ENCODE peak calls at places on chromosomes 13 and 19, in five cellular contexts. B, R, L, A and Q are unnamed samples.

GRCh38 chr13:110109910-110110309 is 197.0 kb downstream of the COL4A1 start:
- DNase-seq in B (peak; percentile 90), R (no peak), L (peak; percentile 80), A (peak; percentile 93), Q (peak; percentile 97)

GRCh38 chr13:42041017-42041683 is 7.3 kb upstream of the DGKH start:
- DNase-seq in B (peak; percentile 41), R (no peak), L (peak; percentile 68), A (peak; percentile 48), Q (peak; percentile 61)

GRCh38 chr13:114146629-114147028 is 14.2 kb upstream of the RASA3 start:
- DNase-seq in B (no peak), R (no peak), L (peak; percentile 90), A (no peak), Q (no peak)

GRCh38 chr13:46295531-46296464 is 84.1 kb downstream of the LRRC63 start:
- DNase-seq in B (peak; percentile 29), R (peak; percentile 99), L (no peak), A (peak; percentile 96), Q (peak; percentile 53)

GRCh38 chr19:4970558-4971423 is 1.9 kb downstream of the KDM4B start:
- DNase-seq in B (no peak), R (no peak), L (peak; percentile 73), A (no peak), Q (no peak)

GRCh38 chr13:44755872-44756271 is 179.7 kb upstream of the TSC22D1 start:
- DNase-seq in B (no peak), R (no peak), L (no peak), A (peak; percentile 86), Q (no peak)

GRCh38 chr19:39297931-39298634 is 1.9 kb downstream of the IFNL1 start:
- DNase-seq in B (no peak), R (no peak), L (no peak), A (no peak), Q (no peak)

GRCh38 chr13:50636007-50636704 is 207.3 kb downstream of the DLEU7 start:
- DNase-seq in B (no peak), R (no peak), L (peak; percentile 80), A (no peak), Q (no peak)

GRCh38 chr13:113918981-113919646 is 54.8 kb downstream of the C13orf46 start:
- DNase-seq in B (no peak), R (no peak), L (no peak), A (no peak), Q (no peak)

DNA sequence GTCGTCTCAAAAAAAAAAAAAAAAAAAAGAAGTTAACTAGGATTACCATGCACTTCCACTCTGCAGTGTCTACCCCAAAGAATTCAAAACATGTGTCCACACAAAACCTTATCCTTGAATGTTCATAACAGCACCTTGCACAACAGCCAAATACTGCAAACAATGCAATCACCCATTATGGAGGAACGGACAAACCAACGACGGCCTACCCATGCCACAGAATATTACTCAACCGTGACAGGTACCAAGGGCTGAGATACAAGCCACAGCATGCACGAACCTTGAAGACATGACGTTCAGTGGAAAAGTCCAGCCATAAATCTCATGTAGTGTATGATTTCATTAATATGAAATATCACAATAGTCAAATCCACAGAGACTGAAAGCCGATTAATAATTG is 3.0 kb upstream of the SHISA7 start:
- DNase-seq in B (no peak), R (no peak), L (no peak), A (no peak), Q (no peak)
- H3K27me3 ChIP-seq in B (no peaks in the 10 kb centered on the region), R (peaks cover 32% of the 10 kb centered on the region), L (peaks cover 89% of the 10 kb centered on the region), A (peaks cover 42% of the 10 kb centered on the region), Q (peaks cover 53% of the 10 kb centered on the region)

GRCh38 chr19:30119180-30119920 is 177.3 kb downstream of the URI1 start:
- DNase-seq in B (no peak), R (no peak), L (no peak), A (no peak), Q (no peak)
- H3K27me3 ChIP-seq in B (no peaks in the 10 kb centered on the region), R (no peaks in the 10 kb centered on the region), L (no peaks in the 10 kb centered on the region), A (no peaks in the 10 kb centered on the region), Q (no peaks in the 10 kb centered on the region)

GRCh38 chr13:28048768-28049167 is 51.6 kb downstream of the FLT3 start:
- DNase-seq in B (no peak), R (no peak), L (no peak), A (no peak), Q (no peak)
- H3K27me3 ChIP-seq in B (no peaks in the 10 kb centered on the region), R (no peaks in the 10 kb centered on the region), L (no peaks in the 10 kb centered on the region), A (peaks cover 2% of the 10 kb centered on the region), Q (peaks cover 15% of the 10 kb centered on the region)

GRCh38 chr19:13282486-13283065 is 132.4 kb downstream of the IER2 start:
- DNase-seq in B (no peak), R (no peak), L (no peak), A (no peak), Q (no peak)
- H3K27me3 ChIP-seq in B (no peaks in the 10 kb centered on the region), R (no peaks in the 10 kb centered on the region), L (no peaks in the 10 kb centered on the region), A (peaks cover 6% of the 10 kb centered on the region), Q (no peaks in the 10 kb centered on the region)

GRCh38 chr19:11418166-11418517 is 972 bp downstream of the RGL3 start:
- DNase-seq in B (no peak), R (no peak), L (no peak), A (no peak), Q (no peak)
- H3K27me3 ChIP-seq in B (no peaks in the 10 kb centered on the region), R (peaks cover 1% of the 10 kb centered on the region), L (peaks cover 54% of the 10 kb centered on the region), A (peaks cover 47% of the 10 kb centered on the region), Q (peaks cover 55% of the 10 kb centered on the region)

DNA sequence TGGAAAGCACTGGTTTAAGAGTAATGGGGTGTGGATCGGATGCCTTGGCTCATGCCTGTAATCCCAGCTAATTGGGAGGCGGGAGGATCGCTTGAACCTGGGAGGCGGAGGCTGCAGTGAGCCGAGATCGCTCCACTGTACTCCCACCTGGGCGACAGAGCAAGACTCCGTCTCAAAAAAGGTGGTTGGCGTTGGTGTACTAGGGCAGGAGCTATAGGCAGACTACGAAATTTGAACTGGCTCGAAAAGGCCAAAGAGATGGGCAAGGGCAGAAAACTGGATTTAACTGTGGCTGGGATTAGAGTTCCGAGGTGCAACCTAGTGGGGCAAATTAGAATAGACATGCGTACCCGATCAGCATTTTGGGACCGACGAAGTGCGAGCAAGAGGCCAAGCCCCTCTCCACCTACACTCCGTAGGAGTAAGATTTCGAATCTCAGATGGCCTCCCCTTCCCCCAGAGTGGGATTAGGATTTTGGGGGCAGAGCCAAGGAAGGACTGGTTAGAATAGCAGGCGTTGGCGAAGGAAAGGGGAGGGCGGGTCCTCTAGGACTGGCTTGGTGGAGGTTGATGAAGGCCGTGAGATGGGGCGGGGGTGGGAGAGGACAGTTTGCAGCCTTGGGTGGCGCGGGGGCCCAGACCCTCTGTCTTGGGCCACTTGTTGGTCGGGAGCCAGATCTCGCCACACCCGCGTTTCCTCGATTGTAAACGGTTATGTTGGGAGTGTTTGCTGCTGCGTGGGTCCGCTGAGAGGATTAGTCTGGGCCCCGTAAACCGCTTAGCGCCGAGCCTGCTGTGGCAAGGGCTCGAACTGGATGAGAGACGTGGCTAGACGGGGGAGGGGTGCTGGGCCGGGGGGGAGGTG is 2.0 kb upstream of the INAFM1 start:
- DNase-seq in B (peak; percentile 63), R (no peak), L (peak; percentile 75), A (peak; percentile 10), Q (no peak)
- H3K27me3 ChIP-seq in B (no peaks in the 10 kb centered on the region), R (no peaks in the 10 kb centered on the region), L (peaks cover 11% of the 10 kb centered on the region), A (no peaks in the 10 kb centered on the region), Q (no peaks in the 10 kb centered on the region)

GRCh38 chr19:51441410-51442390 is 16.6 kb downstream of the SIGLEC8 start:
- DNase-seq in B (no peak), R (no peak), L (no peak), A (no peak), Q (no peak)

GRCh38 chr19:51440052-51440451 is 18.2 kb downstream of the SIGLEC8 start:
- DNase-seq in B (no peak), R (no peak), L (no peak), A (no peak), Q (no peak)

GRCh38 chr19:51440846-51441409 is 17.3 kb downstream of the SIGLEC8 start:
- DNase-seq in B (no peak), R (no peak), L (no peak), A (no peak), Q (no peak)

GRCh38 chr19:51433092-51433491 is 15.7 kb upstream of the SIGLEC10 start:
- DNase-seq in B (no peak), R (no peak), L (no peak), A (no peak), Q (no peak)

GRCh38 chr19:51439021-51439465 is 19.2 kb downstream of the SIGLEC8 start:
- DNase-seq in B (no peak), R (no peak), L (peak; percentile 65), A (no peak), Q (no peak)
- H3K27me3 ChIP-seq in B (no peaks in the 10 kb centered on the region), R (no peaks in the 10 kb centered on the region), L (no peaks in the 10 kb centered on the region), A (no peaks in the 10 kb centered on the region), Q (peaks cover 37% of the 10 kb centered on the region)

GRCh38 chr19:49441210-49441959 is at the start of gene SLC17A7:
- DNase-seq in B (peak; percentile 59), R (no peak), L (peak; percentile 98), A (no peak), Q (no peak)

GRCh38 chr19:49439841-49440240 is 1.5 kb downstream of the SLC17A7 start:
- DNase-seq in B (no peak), R (no peak), L (no peak), A (no peak), Q (no peak)

GRCh38 chr19:49442354-49442753 is 1.0 kb upstream of the SLC17A7 start:
- DNase-seq in B (peak; percentile 73), R (no peak), L (peak; percentile 81), A (no peak), Q (peak; percentile 36)

GRCh38 chr19:49441960-49442350 is 628 bp upstream of the SLC17A7 start:
- DNase-seq in B (no peak), R (no peak), L (no peak), A (no peak), Q (no peak)

DNA sequence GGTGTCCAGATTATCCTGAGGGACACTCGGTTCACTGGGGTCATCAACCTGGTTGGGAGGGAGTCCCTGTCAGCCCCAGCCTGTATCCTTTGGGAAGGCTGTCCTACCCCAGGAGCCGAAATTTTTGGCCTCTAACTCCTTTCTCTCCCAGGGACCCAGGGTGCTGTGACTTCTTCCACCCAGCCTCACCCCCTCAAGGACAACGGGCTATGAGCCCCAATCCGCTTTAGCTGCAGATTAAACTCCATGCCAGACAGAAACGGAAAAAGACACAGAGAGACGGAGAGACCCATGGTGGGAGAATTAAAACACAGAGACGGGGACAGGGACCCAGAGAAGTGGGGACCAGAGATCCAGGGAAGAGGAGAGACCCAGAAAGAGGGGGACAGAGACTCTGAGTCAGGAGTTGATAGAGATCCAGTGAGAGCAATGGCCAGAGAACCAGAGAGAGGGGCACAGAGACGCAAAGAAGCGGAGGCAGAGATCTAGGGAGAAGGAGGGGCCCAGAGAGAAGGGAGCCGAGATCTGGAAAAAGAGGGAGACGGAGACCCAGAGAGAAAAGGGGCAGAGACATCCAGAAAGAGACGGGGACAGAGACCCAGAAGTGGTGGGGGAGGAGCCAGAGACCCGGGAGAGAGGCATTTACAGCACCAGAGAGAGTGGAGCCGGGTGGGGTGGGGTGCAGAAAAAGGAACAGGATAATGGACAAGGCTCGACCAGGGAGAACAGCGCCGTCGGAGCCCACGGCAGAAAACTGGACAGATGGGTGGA is 703 bp downstream of the SLC17A7 start:
- DNase-seq in B (no peak), R (no peak), L (no peak), A (no peak), Q (no peak)
- H3K27me3 ChIP-seq in B (no peaks in the 10 kb centered on the region), R (peaks cover 47% of the 10 kb centered on the region), L (peaks cover 62% of the 10 kb centered on the region), A (peaks cover 62% of the 10 kb centered on the region), Q (peaks cover 61% of the 10 kb centered on the region)